ENCODE peak calls at places on chromosomes 2 and 18, in nine cellular contexts. R, E, M, G, S, A, Y, C and J are unnamed samples.

GRCh38 chr2:11584530-11585056 is 50.7 kb downstream of the GREB1 start:
- DNase-seq in R (no peak), E (no peak), M (no peak), G (no peak), S (no peak), A (no peak), Y (no peak), C (no peak), J (no peak)

GRCh38 chr2:60297296-60298010 is 256.0 kb downstream of the BCL11A start:
- DNase-seq in R (no peak), E (no peak), M (no peak), G (peak), S (no peak), A (no peak), Y (no peak), C (no peak), J (no peak)

GRCh38 chr2:121099329-121100318 is 185.4 kb downstream of the TFCP2L1 start:
- DNase-seq in R (no peak), E (peak), M (no peak), G (no peak), S (no peak), A (no peak), Y (no peak), C (no peak), J (peak)

GRCh38 chr2:213147550-213147949 is 3.9 kb downstream of the IKZF2 start:
- DNase-seq in R (no peak), E (no peak), M (no peak), G (no peak), S (no peak), A (no peak), Y (no peak), C (no peak), J (no peak)

GRCh38 chr2:152513029-152513428 is 178.1 kb downstream of the FMNL2 start:
- DNase-seq in R (no peak), E (no peak), M (no peak), G (no peak), S (no peak), A (no peak), Y (no peak), C (no peak), J (no peak)

GRCh38 chr2:46298522-46299351 is 1.5 kb downstream of the EPAS1 start:
- DNase-seq in R (peak), E (peak), M (peak), G (peak), S (peak), A (peak), Y (no peak), C (peak), J (peak)

GRCh38 chr2:169799555-169799954 is 884 bp downstream of the SSB start:
- DNase-seq in R (no peak), E (no peak), M (no peak), G (no peak), S (no peak), A (peak), Y (no peak), C (peak), J (peak)

GRCh38 chr2:219087371-219087770 is 26.6 kb upstream of the IHH start:
- DNase-seq in R (no peak), E (peak), M (no peak), G (no peak), S (no peak), A (no peak), Y (no peak), C (no peak), J (no peak)

GRCh38 chr2:45390433-45390832 is 220.6 kb downstream of the SRBD1 start:
- DNase-seq in R (no peak), E (no peak), M (no peak), G (no peak), S (no peak), A (no peak), Y (no peak), C (no peak), J (no peak)

GRCh38 chr2:48315847-48316194 is 214.1 kb upstream of the STON1 start:
- DNase-seq in R (no peak), E (peak), M (no peak), G (no peak), S (peak), A (peak), Y (no peak), C (no peak), J (peak)

GRCh38 chr2:233012301-233012971 is 620 bp downstream of the NGEF start:
- DNase-seq in R (no peak), E (no peak), M (no peak), G (peak), S (no peak), A (no peak), Y (no peak), C (no peak), J (no peak)

GRCh38 chr2:170276926-170277571 is 99.1 kb downstream of the MYO3B start:
- DNase-seq in R (no peak), E (peak), M (no peak), G (no peak), S (no peak), A (no peak), Y (no peak), C (no peak), J (no peak)

GRCh38 chr2:208012449-208012848 is 12.9 kb downstream of the PLEKHM3 start:
- DNase-seq in R (no peak), E (no peak), M (no peak), G (no peak), S (no peak), A (no peak), Y (no peak), C (no peak), J (no peak)

GRCh38 chr2:54013996-54014395 is 43.2 kb upstream of the PSME4 start:
- DNase-seq in R (no peak), E (no peak), M (no peak), G (no peak), S (no peak), A (no peak), Y (no peak), C (no peak), J (no peak)

GRCh38 chr18:33040213-33040612 is 267.4 kb upstream of the KLHL14 start:
- DNase-seq in R (no peak), E (no peak), M (no peak), G (no peak), S (no peak), A (no peak), Y (no peak), C (no peak), J (no peak)

GRCh38 chr2:159094173-159094737 is 125.8 kb downstream of the TANC1 start:
- DNase-seq in R (peak), E (no peak), M (peak), G (no peak), S (no peak), A (peak), Y (no peak), C (peak), J (no peak)

GRCh38 chr18:31723998-31724711 is 36.5 kb downstream of the SLC25A52 start:
- DNase-seq in R (peak), E (no peak), M (no peak), G (peak), S (no peak), A (peak), Y (no peak), C (peak), J (no peak)

GRCh38 chr18:80171190-80171872 is 62.3 kb downstream of the ADNP2 start:
- DNase-seq in R (peak), E (peak), M (no peak), G (peak), S (peak), A (peak), Y (no peak), C (peak), J (peak)

GRCh38 chr2:226611196-226611943 is 188.2 kb downstream of the IRS1 start:
- DNase-seq in R (no peak), E (no peak), M (no peak), G (no peak), S (no peak), A (no peak), Y (no peak), C (no peak), J (no peak)

GRCh38 chr2:174376967-174377366 is 18.6 kb upstream of the SCRN3 start:
- DNase-seq in R (no peak), E (no peak), M (no peak), G (no peak), S (no peak), A (peak), Y (no peak), C (peak), J (peak)

GRCh38 chr2:163348843-163349395 is 386.9 kb downstream of the FIGN start:
- DNase-seq in R (peak), E (peak), M (no peak), G (no peak), S (no peak), A (peak), Y (no peak), C (peak), J (no peak)

GRCh38 chr2:212686285-212686895 is 147.8 kb upstream of the ERBB4 start:
- DNase-seq in R (peak), E (peak), M (no peak), G (peak), S (peak), A (peak), Y (peak), C (peak), J (peak)

GRCh38 chr2:235263205-235264120 is 230.4 kb upstream of the AGAP1 start:
- DNase-seq in R (peak), E (no peak), M (peak), G (peak), S (no peak), A (peak), Y (no peak), C (peak), J (peak)

GRCh38 chr2:219707496-219708285 is 80.3 kb downstream of the SLC4A3 start:
- DNase-seq in R (no peak), E (no peak), M (no peak), G (no peak), S (no peak), A (peak), Y (no peak), C (no peak), J (peak)

GRCh38 chr2:174561283-174562275 is 36.0 kb downstream of the WIPF1 start:
- DNase-seq in R (peak), E (peak), M (no peak), G (peak), S (no peak), A (peak), Y (no peak), C (peak), J (no peak)

GRCh38 chr2:178397002-178397605 is 53.9 kb downstream of the PRKRA start:
- DNase-seq in R (peak), E (peak), M (no peak), G (no peak), S (no peak), A (peak), Y (peak), C (peak), J (peak)

GRCh38 chr2:108363048-108363899 is 14.5 kb upstream of the SULT1C4 start:
- DNase-seq in R (no peak), E (no peak), M (no peak), G (no peak), S (no peak), A (no peak), Y (no peak), C (no peak), J (peak)

DNA sequence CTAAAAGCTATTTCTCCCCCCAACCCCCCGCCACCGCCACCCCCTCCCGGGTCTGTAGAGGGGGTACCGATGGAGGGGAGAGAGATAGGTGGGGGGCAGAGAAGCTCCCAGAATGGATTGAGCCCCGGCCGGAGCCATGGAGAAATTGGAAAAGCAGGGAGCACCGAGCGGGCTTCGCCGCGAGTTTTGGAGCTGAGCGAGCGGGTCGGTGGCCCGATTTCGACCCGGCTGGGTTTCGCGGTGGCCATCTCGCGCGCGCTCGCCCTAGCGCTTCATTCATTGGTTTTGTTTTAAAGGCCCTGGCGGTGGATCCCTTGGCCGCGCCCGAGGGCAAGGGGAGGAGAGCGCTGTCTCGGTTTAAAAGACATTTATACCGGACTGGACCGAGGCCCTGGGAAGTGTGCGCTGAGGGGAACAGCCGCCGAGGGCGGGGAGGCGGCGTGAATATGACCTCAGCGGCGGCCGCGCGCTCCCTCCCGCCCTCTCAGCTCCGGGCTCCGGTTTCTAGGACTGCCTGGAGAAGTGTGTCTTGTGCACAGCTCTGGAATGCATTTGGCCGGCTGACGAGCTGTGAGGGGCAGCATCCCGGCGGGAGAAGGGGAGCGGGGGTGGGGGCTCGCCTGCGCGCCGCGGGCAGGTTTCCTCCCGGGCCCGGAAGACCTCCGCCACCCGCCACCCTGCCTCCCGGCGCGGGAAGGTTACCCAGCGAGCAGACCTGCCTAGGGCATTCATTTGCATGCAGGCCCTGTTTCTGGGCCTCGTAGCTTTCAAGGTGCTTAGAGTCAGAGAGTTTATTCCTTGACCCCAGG is 1.7 kb upstream of the SMAD7 start:
- DNase-seq in R (peak), E (peak), M (no peak), G (peak), S (peak), A (peak), Y (no peak), C (peak), J (peak)
- TF ChIP-seq CTCF in R (no peak), E (no peak), M (no peak), G (no peak), S (no peak), A (no peak), Y (no peak), C (no peak), J (no peak)

DNA sequence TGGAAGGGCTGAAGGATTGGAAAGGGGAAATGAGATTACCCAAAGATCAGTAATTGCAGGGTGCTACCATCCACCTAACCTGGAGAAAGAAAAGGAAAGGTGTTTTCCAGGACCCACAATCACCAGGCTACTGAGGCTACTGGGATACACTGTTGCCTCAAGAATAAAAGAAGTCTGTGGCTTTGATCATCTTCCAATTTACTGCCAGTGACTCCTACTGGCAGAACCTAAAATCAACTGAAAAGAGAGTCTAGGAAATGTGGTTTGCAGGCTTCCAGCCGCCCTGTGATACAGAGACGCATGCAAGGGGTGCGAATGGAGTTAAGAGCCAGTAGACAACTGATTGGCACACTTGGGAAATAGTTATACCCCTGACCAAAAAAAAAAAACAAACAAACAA is 16.6 kb upstream of the TTL start:
- DNase-seq in R (peak), E (no peak), M (no peak), G (no peak), S (no peak), A (peak), Y (no peak), C (peak), J (peak)
- TF ChIP-seq CTCF in R (peak), E (peak), M (no peak), G (no peak), S (no peak), A (peak), Y (no peak), C (peak), J (no peak)

DNA sequence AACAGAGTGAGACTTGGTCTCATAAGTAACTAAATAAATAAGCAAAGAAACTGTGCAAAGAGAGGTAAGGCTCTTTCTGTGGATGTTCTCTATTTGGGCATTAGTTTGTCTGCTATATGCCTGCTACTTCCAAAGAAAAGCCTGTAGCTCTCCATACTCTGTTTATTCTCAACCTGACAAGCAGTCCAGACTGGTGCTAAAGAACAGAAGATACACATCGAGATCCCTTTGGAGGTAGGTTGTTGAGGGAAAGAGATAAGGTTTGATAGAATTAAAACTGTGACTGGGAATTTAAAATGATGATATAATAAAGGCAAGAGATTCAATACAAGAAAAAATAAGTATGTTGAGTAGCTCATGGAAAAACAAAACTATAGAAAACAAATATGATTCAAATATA is 885.1 kb upstream of the FSHR start:
- DNase-seq in R (no peak), E (peak), M (no peak), G (no peak), S (no peak), A (no peak), Y (no peak), C (no peak), J (no peak)
- TF ChIP-seq CTCF in R (no peak), E (no peak), M (no peak), G (no peak), S (no peak), A (no peak), Y (no peak), C (no peak), J (no peak)

DNA sequence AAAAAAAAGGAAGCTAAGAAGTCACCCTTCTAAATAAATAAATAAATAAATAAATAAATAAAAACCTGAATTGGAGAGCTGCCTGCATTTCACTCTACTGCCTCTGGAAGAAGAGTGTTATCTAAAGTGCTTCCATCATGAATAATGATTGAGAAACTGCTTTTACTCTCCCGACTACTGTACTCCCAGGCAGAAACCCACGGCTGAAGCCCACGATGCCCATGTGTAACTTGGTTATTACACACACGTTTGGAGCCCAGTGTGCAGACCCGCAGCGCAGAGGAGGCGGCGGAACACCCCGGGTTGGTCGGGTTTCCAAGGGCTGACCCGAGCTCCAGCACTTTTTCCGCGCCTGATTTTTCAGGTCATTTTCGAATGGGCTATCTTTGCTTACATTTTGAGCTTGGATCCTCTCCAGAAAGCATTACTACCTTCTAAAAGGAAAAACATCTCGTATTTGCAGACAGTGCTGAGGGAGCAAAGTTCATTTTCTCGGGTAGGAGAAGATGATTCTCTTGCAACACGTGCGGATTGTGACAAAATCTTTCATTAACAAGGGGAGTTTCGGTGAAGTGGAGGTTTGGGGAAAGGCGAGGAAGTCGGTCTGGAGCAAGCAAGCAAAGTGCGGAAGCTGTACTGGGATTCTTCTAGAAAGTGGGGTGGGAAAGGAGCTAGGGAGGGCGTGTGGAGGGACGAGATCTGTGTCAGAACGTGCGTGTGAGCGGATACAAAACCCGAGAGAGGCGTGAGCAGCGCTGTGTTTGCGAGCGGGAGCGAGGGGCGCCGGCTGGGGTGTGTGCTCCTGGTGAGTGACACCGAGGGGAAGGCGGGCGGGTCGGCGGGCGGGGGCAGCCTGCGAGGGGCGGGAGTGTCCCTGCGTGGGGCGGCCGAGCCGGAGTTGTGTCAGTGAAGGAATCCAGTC is at the start of gene SPATS2L:
- DNase-seq in R (peak), E (peak), M (peak), G (peak), S (peak), A (peak), Y (peak), C (peak), J (peak)
- TF ChIP-seq CTCF in R (no peak), E (peak), M (no peak), G (no peak), S (no peak), A (no peak), Y (peak), C (no peak), J (no peak)

GRCh38 chr18:47528343-47528742 is 276.9 kb upstream of the SKOR2 start:
- DNase-seq in R (no peak), E (no peak), M (no peak), G (no peak), S (no peak), A (no peak), Y (no peak), C (no peak), J (no peak)

GRCh38 chr18:47530695-47531094 is 279.2 kb upstream of the SKOR2 start:
- DNase-seq in R (no peak), E (no peak), M (no peak), G (no peak), S (no peak), A (no peak), Y (no peak), C (no peak), J (no peak)

GRCh38 chr18:47526147-47526546 is 274.7 kb upstream of the SKOR2 start:
- DNase-seq in R (no peak), E (no peak), M (no peak), G (no peak), S (no peak), A (no peak), Y (no peak), C (no peak), J (no peak)

DNA sequence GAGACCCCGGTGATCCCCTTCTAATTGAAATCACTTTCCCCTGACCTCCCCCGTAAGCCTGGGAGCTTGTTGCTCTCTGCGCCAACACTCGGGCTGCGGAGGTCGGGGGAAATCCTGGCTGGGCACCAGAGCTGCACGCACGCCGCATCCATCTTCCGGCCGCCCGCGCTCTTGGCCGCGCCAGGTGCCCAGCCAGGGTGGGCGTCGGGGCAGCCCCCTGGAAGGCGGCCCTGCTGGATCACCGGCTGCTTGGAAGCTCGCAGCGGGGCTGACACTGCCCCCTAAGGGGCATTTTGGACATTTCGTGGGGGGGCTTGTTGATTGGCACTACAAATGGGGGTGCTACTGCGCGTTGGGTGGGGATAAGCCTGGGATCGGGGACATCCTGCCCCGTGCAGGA is 280.3 kb upstream of the SKOR2 start:
- DNase-seq in R (no peak), E (no peak), M (no peak), G (no peak), S (no peak), A (no peak), Y (no peak), C (no peak), J (no peak)
- TF ChIP-seq CTCF in R (no peak), E (no peak), M (no peak), G (no peak), S (no peak), A (no peak), Y (peak), C (no peak), J (no peak)

GRCh38 chr2:149487189-149487588 is 100.4 kb downstream of the MMADHC start:
- DNase-seq in R (no peak), E (no peak), M (no peak), G (no peak), S (no peak), A (no peak), Y (no peak), C (no peak), J (no peak)
- TF ChIP-seq CTCF in R (no peak), E (no peak), M (no peak), G (no peak), S (no peak), A (no peak), Y (no peak), C (no peak), J (peak)

GRCh38 chr2:82234283-82234682 is 1929.7 kb upstream of the LRRTM1 start:
- DNase-seq in R (no peak), E (no peak), M (no peak), G (no peak), S (no peak), A (no peak), Y (no peak), C (no peak), J (peak)
- TF ChIP-seq CTCF in R (no peak), E (peak), M (no peak), G (no peak), S (no peak), A (no peak), Y (no peak), C (no peak), J (no peak)